ENCODE peak calls at places on chromosomes 6 and 20, in five cellular contexts. F, O, N, M and H are unnamed samples.

GRCh38 chr6:113383701-113384100 is 473.4 kb upstream of the MARCKS start:
- DNase-seq in M (no peak), O (no peak), N (no peak), F (no peak), H (no peak)

GRCh38 chr20:62977613-62978558 is 25.4 kb downstream of the SLC17A9 start:
- DNase-seq in M (peak; percentile 71), O (peak; percentile 49), N (peak; percentile 35), F (no peak), H (peak; percentile 60)

GRCh38 chr6:45991189-45991588 is 24.5 kb downstream of the CLIC5 start:
- DNase-seq in N (no peak), F (no peak), M (no peak), O (no peak), H (peak; percentile 4)

GRCh38 chr6:128327890-128328289 is 192.5 kb downstream of the PTPRK start:
- DNase-seq in M (no peak), F (no peak), O (no peak), N (peak; percentile 7), H (peak; percentile 66)

GRCh38 chr20:24475356-24475755 is 5.9 kb downstream of the SYNDIG1 start:
- DNase-seq in N (no peak), O (no peak), F (no peak), M (no peak), H (no peak)

GRCh38 chr6:145929037-145929633 is 35.0 kb downstream of the SHPRH start:
- DNase-seq in O (peak; percentile 1), F (peak; percentile 53), M (no peak), N (peak; percentile 64), H (peak; percentile 60)

GRCh38 chr20:49569403-49570115 is 1.6 kb upstream of the PTGIS start:
- DNase-seq in N (no peak), F (no peak), O (no peak), M (no peak), H (no peak)

GRCh38 chr20:44765091-44765490 is 19.4 kb downstream of the KCNK15 start:
- DNase-seq in M (no peak), O (no peak), F (no peak), N (no peak), H (no peak)

GRCh38 chr6:12208190-12208589 is 82.0 kb upstream of the EDN1 start:
- DNase-seq in M (no peak), F (peak; percentile 5), N (no peak), O (no peak), H (peak; percentile 88)

GRCh38 chr20:10547276-10548114 is 112.4 kb downstream of the SLX4IP start:
- DNase-seq in N (no peak), F (peak; percentile 50), M (no peak), O (no peak), H (no peak)

GRCh38 chr6:53359843-53360834 is 11.4 kb upstream of the ELOVL5 start:
- DNase-seq in M (no peak), O (peak; percentile 19), F (peak; percentile 13), N (peak; percentile 37), H (peak; percentile 25)

GRCh38 chr6:10419749-10420545 is 5.1 kb upstream of the TFAP2A start:
- DNase-seq in O (no peak), N (no peak), F (no peak), M (no peak), H (peak; percentile 84)

GRCh38 chr6:41058783-41059181 is 5.8 kb downstream of the APOBEC2 start:
- DNase-seq in F (no peak), O (no peak), M (no peak), N (no peak), H (no peak)

GRCh38 chr20:61983965-61984364 is 81.7 kb downstream of the TAF4 start:
- DNase-seq in M (no peak), F (no peak), O (no peak), N (no peak), H (no peak)

GRCh38 chr6:159125014-159125609 is 44.1 kb upstream of the FNDC1 start:
- DNase-seq in F (no peak), M (no peak), O (no peak), N (no peak), H (no peak)
- TF ChIP-seq CTCF in F (peak; percentile 10), M (peak; percentile 9), O (peak; percentile 28), N (peak; percentile 29), H (peak; percentile 41)

DNA sequence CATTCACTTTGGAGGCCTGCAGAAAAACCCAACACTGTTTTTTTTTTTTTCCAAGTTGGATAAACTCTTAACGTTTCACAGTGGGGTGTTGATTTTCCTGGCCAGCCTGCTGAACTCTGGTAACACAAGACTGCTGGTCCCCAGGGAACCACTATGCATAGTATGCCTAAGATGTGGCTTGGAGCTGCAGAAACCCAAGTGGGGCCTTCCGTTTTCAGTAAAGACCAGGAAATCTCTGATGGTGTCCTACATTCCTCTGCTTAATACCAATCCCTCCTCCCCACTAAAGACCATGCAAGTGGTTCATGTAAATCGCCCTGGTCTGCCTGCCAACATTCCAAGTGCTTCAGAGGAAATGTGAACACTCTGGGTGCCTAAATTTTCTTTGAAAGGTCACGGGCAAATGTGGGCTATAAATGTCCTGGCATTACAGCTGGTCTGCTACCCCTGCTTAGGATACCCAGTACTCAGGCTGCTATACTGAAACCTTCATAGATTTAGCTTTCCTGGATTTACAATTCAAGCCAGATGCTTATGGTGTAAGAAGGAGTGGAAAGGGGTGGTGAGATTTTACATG is 615.4 kb downstream of the MAFB start:
- DNase-seq in M (no peak), O (no peak), F (no peak), N (no peak), H (peak; percentile 6)
- TF ChIP-seq MYC in M (no peak), O (no peak), F (no peak), N (no peak), H (no peak)

GRCh38 chr6:70563540-70563939 is 3.2 kb upstream of the SDHAF4 start:
- DNase-seq in M (no peak), N (no peak), O (no peak), F (no peak), H (no peak)

DNA sequence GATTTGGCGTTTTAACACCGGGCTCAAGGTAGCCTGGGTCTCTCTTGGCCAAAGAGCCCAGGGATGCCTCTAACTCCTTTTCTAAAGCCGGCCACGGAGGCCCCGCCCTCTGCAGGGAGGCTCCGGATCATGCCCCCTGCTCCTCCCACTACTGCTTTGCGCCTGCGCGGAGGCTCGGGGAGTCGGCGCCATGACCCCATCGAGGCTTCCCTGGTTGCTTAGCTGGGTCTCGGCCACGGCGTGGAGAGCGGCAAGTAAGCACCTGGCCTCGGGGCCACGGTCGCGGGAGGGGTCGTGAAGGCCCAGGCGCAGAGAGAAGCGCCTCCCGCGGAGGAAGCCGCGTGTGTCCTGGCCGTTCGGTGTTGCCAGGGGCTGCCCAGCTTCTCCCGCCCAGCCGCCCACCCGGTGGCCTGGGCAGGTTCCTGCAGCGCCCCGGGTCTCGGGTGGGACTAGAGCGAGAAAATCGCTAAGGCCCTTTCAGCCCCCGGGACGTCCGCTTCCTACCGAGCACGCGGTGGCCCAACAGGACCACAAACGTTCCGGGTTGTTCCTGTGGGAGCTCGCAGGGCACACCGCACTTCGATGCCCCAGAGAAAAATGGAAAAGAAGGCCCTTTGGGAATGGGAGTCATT is at the start of gene SDHAF4:
- DNase-seq in M (peak; percentile 63), N (peak; percentile 96), F (peak; percentile 90), O (peak; percentile 79), H (peak; percentile 91)
- TF ChIP-seq POLR2A in M (peak; percentile 99), N (peak; percentile 95), F (peak; percentile 93), O (peak; percentile 88), H (peak; percentile 95)

GRCh38 chr6:141890661-141891060 is 242.1 kb upstream of the GJE1 start:
- DNase-seq in F (no peak), M (no peak), N (no peak), O (no peak), H (no peak)
- TF ChIP-seq CTCF in F (no peak), M (no peak), N (no peak), O (no peak), H (no peak)

DNA sequence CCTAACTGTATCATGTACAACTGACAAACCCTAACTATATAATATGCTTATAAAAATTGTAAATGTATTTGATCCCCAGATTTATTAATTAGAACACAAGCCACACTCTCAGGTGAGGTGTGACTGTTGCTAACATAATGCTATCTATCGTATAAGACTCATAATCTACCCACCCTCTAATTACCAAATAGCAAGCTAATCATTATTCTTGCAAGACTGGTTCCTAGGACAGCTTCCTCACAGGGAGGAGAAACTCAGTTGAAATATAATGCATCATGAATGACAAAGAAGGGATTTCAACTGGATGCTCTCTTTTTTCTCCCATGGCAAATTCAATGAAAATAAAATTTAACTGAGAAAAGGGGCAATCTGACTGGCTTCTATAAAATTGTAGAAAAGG is 35.4 kb downstream of the ELOVL4 start:
- DNase-seq in F (no peak), N (no peak), O (no peak), M (no peak), H (no peak)
- TF ChIP-seq MYC in F (no peak), N (no peak), O (no peak), M (no peak), H (no peak)